ENCODE peak calls at places on chromosomes 6 and 20, in five cellular contexts. One of them, this sample, is unnamed.

GRCh38 chr20:62965363-62965771 is 12.9 kb downstream of the SLC17A9 start:
- DNase-seq in posterior cingulate gyrus: no peak
- DNase-seq in lower lobe of right lung: no peak
- DNase-seq in neural crest cell: no peak
- DNase-seq in activated CD4-positive, alpha-beta T cell treated with anti-CD3 and anti-CD28 coated beads for 4 hours: no peak
- DNase-seq in this sample: no peak

GRCh38 chr6:104682722-104683643 is 176.7 kb downstream of the HACE1 start:
- DNase-seq in neural crest cell: peak
- DNase-seq in activated CD4-positive, alpha-beta T cell treated with anti-CD3 and anti-CD28 coated beads for 4 hours: peak
- DNase-seq in lower lobe of right lung: peak
- DNase-seq in posterior cingulate gyrus: peak
- DNase-seq in this sample: peak

GRCh38 chr6:53432318-53433161 is 83.8 kb upstream of the ELOVL5 start:
- DNase-seq in posterior cingulate gyrus: no peak
- DNase-seq in lower lobe of right lung: no peak
- DNase-seq in activated CD4-positive, alpha-beta T cell treated with anti-CD3 and anti-CD28 coated beads for 4 hours: no peak
- DNase-seq in neural crest cell: no peak
- DNase-seq in this sample: no peak

GRCh38 chr20:10314198-10314597 is 95.6 kb downstream of the SNAP25 start:
- DNase-seq in neural crest cell: no peak
- DNase-seq in posterior cingulate gyrus: no peak
- DNase-seq in activated CD4-positive, alpha-beta T cell treated with anti-CD3 and anti-CD28 coated beads for 4 hours: no peak
- DNase-seq in lower lobe of right lung: no peak
- DNase-seq in this sample: no peak

GRCh38 chr20:20452254-20452676 is 84.4 kb downstream of the INSM1 start:
- DNase-seq in neural crest cell: peak
- DNase-seq in lower lobe of right lung: peak
- DNase-seq in posterior cingulate gyrus: peak
- DNase-seq in activated CD4-positive, alpha-beta T cell treated with anti-CD3 and anti-CD28 coated beads for 4 hours: peak
- DNase-seq in this sample: no peak

GRCh38 chr6:160795716-160796115 is 93.7 kb downstream of the PLG start:
- DNase-seq in posterior cingulate gyrus: no peak
- DNase-seq in activated CD4-positive, alpha-beta T cell treated with anti-CD3 and anti-CD28 coated beads for 4 hours: no peak
- DNase-seq in lower lobe of right lung: no peak
- DNase-seq in neural crest cell: no peak
- DNase-seq in this sample: no peak

GRCh38 chr6:148720371-148720770 is 26.5 kb upstream of the UST start:
- DNase-seq in lower lobe of right lung: no peak
- DNase-seq in activated CD4-positive, alpha-beta T cell treated with anti-CD3 and anti-CD28 coated beads for 4 hours: no peak
- DNase-seq in posterior cingulate gyrus: no peak
- DNase-seq in neural crest cell: no peak
- DNase-seq in this sample: no peak

GRCh38 chr20:16407251-16408067 is 165.8 kb downstream of the KIF16B start:
- DNase-seq in lower lobe of right lung: no peak
- DNase-seq in posterior cingulate gyrus: no peak
- DNase-seq in activated CD4-positive, alpha-beta T cell treated with anti-CD3 and anti-CD28 coated beads for 4 hours: no peak
- DNase-seq in neural crest cell: no peak
- DNase-seq in this sample: no peak

GRCh38 chr6:24929255-24929654 is 6.5 kb downstream of the RIPOR2 start:
- DNase-seq in lower lobe of right lung: no peak
- DNase-seq in posterior cingulate gyrus: no peak
- DNase-seq in activated CD4-positive, alpha-beta T cell treated with anti-CD3 and anti-CD28 coated beads for 4 hours: no peak
- DNase-seq in neural crest cell: no peak
- DNase-seq in this sample: no peak

GRCh38 chr20:58666702-58667101 is 15.6 kb downstream of the STX16 start:
- DNase-seq in neural crest cell: no peak
- DNase-seq in activated CD4-positive, alpha-beta T cell treated with anti-CD3 and anti-CD28 coated beads for 4 hours: no peak
- DNase-seq in lower lobe of right lung: no peak
- DNase-seq in posterior cingulate gyrus: no peak
- DNase-seq in this sample: no peak

GRCh38 chr6:2858678-2859324 is 17.1 kb upstream of the SERPINB1 start:
- DNase-seq in neural crest cell: no peak
- DNase-seq in activated CD4-positive, alpha-beta T cell treated with anti-CD3 and anti-CD28 coated beads for 4 hours: peak
- DNase-seq in lower lobe of right lung: no peak
- DNase-seq in posterior cingulate gyrus: no peak
- DNase-seq in this sample: no peak

GRCh38 chr6:139066080-139066479 is 37.5 kb downstream of the ABRACL start:
- DNase-seq in lower lobe of right lung: no peak
- DNase-seq in posterior cingulate gyrus: no peak
- DNase-seq in neural crest cell: no peak
- DNase-seq in activated CD4-positive, alpha-beta T cell treated with anti-CD3 and anti-CD28 coated beads for 4 hours: no peak
- DNase-seq in this sample: no peak

GRCh38 chr6:151436814-151437213 is 15.1 kb downstream of the RMND1 start:
- DNase-seq in posterior cingulate gyrus: no peak
- DNase-seq in activated CD4-positive, alpha-beta T cell treated with anti-CD3 and anti-CD28 coated beads for 4 hours: no peak
- DNase-seq in neural crest cell: no peak
- DNase-seq in lower lobe of right lung: no peak
- DNase-seq in this sample: no peak

GRCh38 chr6:17633465-17634188 is 33.5 kb downstream of the FAM8A1 start:
- DNase-seq in activated CD4-positive, alpha-beta T cell treated with anti-CD3 and anti-CD28 coated beads for 4 hours: no peak
- DNase-seq in lower lobe of right lung: no peak
- DNase-seq in neural crest cell: no peak
- DNase-seq in posterior cingulate gyrus: no peak
- DNase-seq in this sample: no peak

GRCh38 chr6:130037207-130037811 is 18.9 kb downstream of the L3MBTL3 start:
- DNase-seq in lower lobe of right lung: no peak
- DNase-seq in activated CD4-positive, alpha-beta T cell treated with anti-CD3 and anti-CD28 coated beads for 4 hours: no peak
- DNase-seq in posterior cingulate gyrus: no peak
- DNase-seq in neural crest cell: no peak
- DNase-seq in this sample: no peak

GRCh38 chr20:11098888-11099287 is 425.1 kb upstream of the JAG1 start:
- DNase-seq in lower lobe of right lung: no peak
- DNase-seq in neural crest cell: no peak
- DNase-seq in posterior cingulate gyrus: no peak
- DNase-seq in activated CD4-positive, alpha-beta T cell treated with anti-CD3 and anti-CD28 coated beads for 4 hours: no peak
- DNase-seq in this sample: no peak

GRCh38 chr6:76633259-76633658 is 560.8 kb upstream of the IMPG1 start:
- DNase-seq in activated CD4-positive, alpha-beta T cell treated with anti-CD3 and anti-CD28 coated beads for 4 hours: no peak
- DNase-seq in lower lobe of right lung: no peak
- DNase-seq in posterior cingulate gyrus: no peak
- DNase-seq in neural crest cell: peak
- DNase-seq in this sample: no peak

GRCh38 chr6:70901324-70901723 is 55.5 kb downstream of the B3GAT2 start:
- DNase-seq in posterior cingulate gyrus: no peak
- DNase-seq in neural crest cell: no peak
- DNase-seq in activated CD4-positive, alpha-beta T cell treated with anti-CD3 and anti-CD28 coated beads for 4 hours: no peak
- DNase-seq in lower lobe of right lung: no peak
- DNase-seq in this sample: no peak

GRCh38 chr6:132235596-132236280 is 165.5 kb downstream of the MOXD1 start:
- DNase-seq in neural crest cell: no peak
- DNase-seq in posterior cingulate gyrus: no peak
- DNase-seq in lower lobe of right lung: no peak
- DNase-seq in activated CD4-positive, alpha-beta T cell treated with anti-CD3 and anti-CD28 coated beads for 4 hours: no peak
- DNase-seq in this sample: no peak

GRCh38 chr6:75023634-75024033 is 182.2 kb downstream of the COL12A1 start:
- DNase-seq in posterior cingulate gyrus: no peak
- DNase-seq in neural crest cell: no peak
- DNase-seq in activated CD4-positive, alpha-beta T cell treated with anti-CD3 and anti-CD28 coated beads for 4 hours: no peak
- DNase-seq in lower lobe of right lung: no peak
- DNase-seq in this sample: no peak

GRCh38 chr6:17863971-17864754 is 123.3 kb downstream of the KIF13A start:
- DNase-seq in activated CD4-positive, alpha-beta T cell treated with anti-CD3 and anti-CD28 coated beads for 4 hours: no peak
- DNase-seq in posterior cingulate gyrus: peak
- DNase-seq in neural crest cell: no peak
- DNase-seq in lower lobe of right lung: no peak
- DNase-seq in this sample: no peak